ENCODE peak calls at places on chromosomes 1 and 21, in seven cellular contexts. S, D, K, O, M, F and I are unnamed samples.

GRCh38 chr1:114231301-114231700 is 77.6 kb upstream of the SYT6 start:
- DNase-seq in M (no peak), O (no peak), K (no peak), D (no peak), F (no peak), S (no peak), I (no peak)

GRCh38 chr1:177780096-177780700 is 189.7 kb downstream of the SEC16B start:
- DNase-seq in F (no peak), O (peak), M (no peak), S (no peak), D (peak), K (no peak), I (peak)

GRCh38 chr1:178682886-178683285 is 42.2 kb upstream of the RALGPS2 start:
- DNase-seq in S (no peak), D (no peak), K (no peak), O (no peak), F (no peak), M (no peak), I (no peak)

GRCh38 chr1:94296018-94296417 is 58.6 kb upstream of the ARHGAP29 start:
- DNase-seq in M (no peak), K (no peak), D (peak), F (no peak), S (no peak), O (no peak), I (no peak)

GRCh38 chr1:54413732-54414131 is 7.5 kb upstream of the SSBP3 start:
- DNase-seq in F (no peak), S (no peak), M (no peak), K (no peak), O (no peak), D (no peak), I (no peak)

GRCh38 chr1:9331558-9332346 is 39.1 kb downstream of the SPSB1 start:
- DNase-seq in M (no peak), S (no peak), D (no peak), O (no peak), F (no peak), K (no peak), I (no peak)

GRCh38 chr1:28775121-28775942 is 36.6 kb upstream of the OPRD1 start:
- DNase-seq in K (peak), S (peak), M (peak), D (peak), O (peak), F (peak), I (no peak)

GRCh38 chr21:16241021-16241420 is 511.2 kb downstream of the USP25 start:
- DNase-seq in S (no peak), D (peak), M (no peak), F (no peak), K (no peak), O (no peak), I (no peak)

GRCh38 chr1:172895050-172895460 is 155.7 kb downstream of the TNFSF18 start:
- DNase-seq in D (no peak), K (no peak), F (no peak), M (no peak), O (no peak), S (peak), I (no peak)

GRCh38 chr1:38117444-38117887 is 70.9 kb upstream of the POU3F1 start:
- DNase-seq in K (no peak), S (no peak), M (no peak), O (no peak), D (no peak), F (no peak), I (no peak)

GRCh38 chr1:9321480-9321849 is 28.8 kb downstream of the SPSB1 start:
- DNase-seq in D (peak), S (no peak), O (peak), K (no peak), M (no peak), F (no peak), I (peak)

GRCh38 chr1:15412843-15413242 is 3.2 kb downstream of the EFHD2 start:
- DNase-seq in S (no peak), M (no peak), D (no peak), K (no peak), F (no peak), O (no peak), I (no peak)

GRCh38 chr1:43970502-43970901 is 692 bp downstream of the DPH2 start:
- DNase-seq in S (no peak), K (no peak), O (no peak), M (no peak), D (no peak), F (no peak), I (no peak)

GRCh38 chr1:81237531-81238528 is 562.9 kb upstream of the ADGRL2 start:
- DNase-seq in M (no peak), F (no peak), D (no peak), S (no peak), O (peak), K (no peak), I (no peak)

GRCh38 chr21:41630249-41630648 is 122.3 kb upstream of the TMPRSS2 start:
- DNase-seq in D (peak), F (no peak), O (peak), M (no peak), K (no peak), S (no peak), I (peak)

GRCh38 chr1:85579619-85580018 is 942 bp upstream of the CCN1 start:
- DNase-seq in D (peak), F (no peak), M (no peak), O (no peak), S (no peak), K (peak), I (peak)